ENCODE peak calls at places on chromosomes 6 and 20, in six cellular contexts. S is activated gamma-delta T cell, G is A172, H is cardiac fibroblast, A is GM13977, O is iPS DF 19.7. B is an unnamed sample.

GRCh38 chr6:139655783-139656705 is 281.6 kb upstream of the CITED2 start:
- DNase-seq in S (no peak), G (no peak), H (no peak), A (no peak), O (no peak), B (no peak)

GRCh38 chr6:14275493-14275851 is 157.9 kb downstream of the CD83 start:
- DNase-seq in S (no peak), G (no peak), H (peak), A (no peak), O (no peak), B (no peak)

GRCh38 chr6:109486068-109486467 is 3.0 kb upstream of the ZBTB24 start:
- DNase-seq in S (no peak), G (no peak), H (no peak), A (no peak), O (no peak), B (no peak)

GRCh38 chr6:133547136-133547535 is 306.0 kb downstream of the EYA4 start:
- DNase-seq in S (no peak), G (no peak), H (no peak), A (no peak), O (no peak), B (no peak)

GRCh38 chr6:119350202-119351004 is 842 bp upstream of the MAN1A1 start:
- DNase-seq in S (no peak), G (peak), H (peak), A (peak), O (no peak), B (peak)

GRCh38 chr6:82073484-82073883 is 174.1 kb downstream of the IBTK start:
- DNase-seq in S (no peak), G (no peak), H (no peak), A (no peak), O (no peak), B (no peak)

GRCh38 chr6:158174514-158174913 is 6.4 kb downstream of the GTF2H5 start:
- DNase-seq in S (no peak), G (peak), H (peak), A (no peak), O (no peak), B (no peak)

GRCh38 chr20:63014710-63015109 is 7.9 kb upstream of the BHLHE23 start:
- DNase-seq in S (no peak), G (no peak), H (peak), A (no peak), O (peak), B (no peak)

GRCh38 chr6:71510057-71510713 is 221.6 kb downstream of the OGFRL1 start:
- DNase-seq in S (no peak), G (peak), H (peak), A (peak), O (peak), B (peak)

GRCh38 chr20:58989196-58989595 is 8.1 kb downstream of the NELFCD start:
- DNase-seq in S (no peak), G (no peak), H (no peak), A (no peak), O (no peak), B (no peak)

GRCh38 chr20:59125332-59125731 is 38.3 kb upstream of the ZNF831 start:
- DNase-seq in S (no peak), G (no peak), H (no peak), A (no peak), O (no peak), B (no peak)

GRCh38 chr6:17842014-17842776 is 135.5 kb upstream of the NUP153 start:
- DNase-seq in S (no peak), G (no peak), H (peak), A (no peak), O (no peak), B (no peak)

GRCh38 chr20:17036546-17036945 is 190.3 kb upstream of the PCSK2 start:
- DNase-seq in S (no peak), G (no peak), H (no peak), A (no peak), O (no peak), B (no peak)

GRCh38 chr20:8020314-8021079 is 936 bp upstream of the TMX4 start:
- DNase-seq in S (no peak), G (no peak), H (no peak), A (peak), O (no peak), B (peak)

GRCh38 chr6:57069920-57070331 is 20.1 kb upstream of the ZNF451 start:
- DNase-seq in S (no peak), G (no peak), H (no peak), A (no peak), O (no peak), B (no peak)

GRCh38 chr6:26331809-26332226 is 33.2 kb upstream of the BTN3A2 start:
- DNase-seq in S (no peak), G (peak), H (no peak), A (no peak), O (no peak), B (no peak)

GRCh38 chr6:133131621-133132020 is 109.5 kb upstream of the EYA4 start:
- DNase-seq in S (no peak), G (no peak), H (no peak), A (no peak), O (no peak), B (no peak)

GRCh38 chr6:3905853-3906190 is 56.6 kb downstream of the FAM50B start:
- DNase-seq in S (no peak), G (no peak), H (peak), A (no peak), O (no peak), B (no peak)

GRCh38 chr6:127460465-127460864 is 1.3 kb upstream of the KIAA0408 start:
- DNase-seq in S (no peak), G (no peak), H (no peak), A (no peak), O (no peak), B (no peak)

GRCh38 chr6:126040826-126041225 is 54.5 kb downstream of the TRMT11 start:
- DNase-seq in S (no peak), G (peak), H (peak), A (no peak), O (no peak), B (no peak)

GRCh38 chr20:1467355-1468116 is 887 bp upstream of the NSFL1C start:
- DNase-seq in S (no peak), G (no peak), H (no peak), A (peak), O (no peak), B (no peak)

GRCh38 chr6:168490757-168491156 is 49.8 kb downstream of the SMOC2 start:
- DNase-seq in S (no peak), G (no peak), H (no peak), A (no peak), O (no peak), B (no peak)

GRCh38 chr6:12288844-12289654 is 1.1 kb upstream of the EDN1 start:
- DNase-seq in S (no peak), G (peak), H (peak), A (peak), O (no peak), B (peak)

GRCh38 chr6:20400476-20401402 is 940 bp upstream of the E2F3 start:
- DNase-seq in S (no peak), G (peak), H (peak), A (peak), O (no peak), B (peak)

GRCh38 chr6:130513770-130514169 is 148.0 kb downstream of the TMEM200A start:
- DNase-seq in S (no peak), G (peak), H (peak), A (peak), O (no peak), B (peak)

GRCh38 chr20:38985603-38986170 is 23.5 kb downstream of the DHX35 start:
- DNase-seq in S (no peak), G (peak), H (peak), A (peak), O (no peak), B (peak)

GRCh38 chr20:36493801-36494114 is 47.6 kb upstream of the MYL9 start:
- DNase-seq in S (no peak), G (peak), H (peak), A (no peak), O (no peak), B (peak)

GRCh38 chr20:47031028-47031427 is 136.4 kb downstream of the EYA2 start:
- DNase-seq in S (no peak), G (no peak), H (no peak), A (no peak), O (no peak), B (no peak)

GRCh38 chr20:50038574-50038991 is 55.8 kb downstream of the SNAI1 start:
- DNase-seq in S (no peak), G (no peak), H (no peak), A (no peak), O (no peak), B (no peak)

GRCh38 chr6:135985471-135985870 is 134.0 kb downstream of the PDE7B start:
- DNase-seq in S (no peak), G (no peak), H (peak), A (no peak), O (no peak), B (no peak)

GRCh38 chr6:22754111-22754510 is 184.7 kb downstream of the HDGFL1 start:
- DNase-seq in S (no peak), G (no peak), H (peak), A (no peak), O (no peak), B (no peak)

GRCh38 chr6:84421031-84421430 is 193.6 kb upstream of the CEP162 start:
- DNase-seq in S (no peak), G (no peak), H (no peak), A (no peak), O (no peak), B (no peak)

GRCh38 chr6:12280458-12280857 is 9.7 kb upstream of the EDN1 start:
- DNase-seq in S (no peak), G (no peak), H (peak), A (no peak), O (no peak), B (no peak)

GRCh38 chr6:39215640-39216158 is 13.6 kb downstream of the KCNK5 start:
- DNase-seq in S (no peak), G (no peak), H (no peak), A (no peak), O (no peak), B (no peak)

GRCh38 chr6:52022675-52023074 is 64.7 kb downstream of the PKHD1 start:
- DNase-seq in S (no peak), G (no peak), H (no peak), A (no peak), O (no peak), B (no peak)

GRCh38 chr6:116461563-116462507 is 660 bp downstream of the CALHM6 start:
- DNase-seq in S (peak), G (no peak), H (peak), A (peak), O (peak), B (peak)